ENCODE peak calls at places on chromosomes 3 and 15, in nine cellular contexts. S, A, G, E, Z, H, D, V and T are unnamed samples. For H3K36me3, the result is how much of the 10 kb centered on the place peaks cover.

GRCh38 chr3:184155644-184156521 is 706 bp downstream of the DVL3 start:
- DNase-seq in S (no peak), A (peak), G (peak), E (peak), Z (peak), H (peak), D (no peak), V (peak), T (peak)

GRCh38 chr3:97636465-97636864 is 128.1 kb upstream of the ARL6 start:
- DNase-seq in S (no peak), A (no peak), G (no peak), E (no peak), Z (no peak), H (no peak), D (no peak), V (no peak), T (no peak)

GRCh38 chr15:90307661-90308060 is 42.2 kb downstream of the NGRN start:
- DNase-seq in S (no peak), A (peak), G (no peak), E (no peak), Z (no peak), H (no peak), D (no peak), V (no peak), T (no peak)

GRCh38 chr3:59006791-59007517 is 42.9 kb downstream of the CFAP20DC start:
- DNase-seq in S (no peak), A (peak), G (peak), E (no peak), Z (peak), H (no peak), D (no peak), V (no peak), T (no peak)

GRCh38 chr3:59783468-59783988 is 733.7 kb upstream of the CFAP20DC start:
- DNase-seq in S (no peak), A (no peak), G (no peak), E (no peak), Z (no peak), H (no peak), D (no peak), V (no peak), T (no peak)

GRCh38 chr15:34055868-34056595 is 17.0 kb upstream of the AVEN start:
- DNase-seq in S (no peak), A (no peak), G (no peak), E (no peak), Z (no peak), H (peak), D (no peak), V (no peak), T (no peak)

GRCh38 chr3:45712434-45713110 is 23.4 kb downstream of the SACM1L start:
- DNase-seq in S (no peak), A (no peak), G (no peak), E (no peak), Z (no peak), H (peak), D (no peak), V (no peak), T (no peak)

GRCh38 chr15:44775923-44776322 is 39.6 kb downstream of the TRIM69 start:
- DNase-seq in S (no peak), A (no peak), G (no peak), E (peak), Z (peak), H (no peak), D (no peak), V (no peak), T (no peak)

GRCh38 chr3:60047426-60048200 is 997.8 kb upstream of the CFAP20DC start:
- DNase-seq in S (no peak), A (no peak), G (no peak), E (no peak), Z (no peak), H (no peak), D (no peak), V (no peak), T (no peak)

GRCh38 chr15:29612096-29612495 is 210.2 kb downstream of the TJP1 start:
- DNase-seq in S (no peak), A (no peak), G (no peak), E (no peak), Z (no peak), H (peak), D (no peak), V (no peak), T (no peak)

GRCh38 chr3:113912551-113913246 is 35.1 kb upstream of the ZDHHC23 start:
- DNase-seq in S (no peak), A (peak), G (no peak), E (peak), Z (peak), H (peak), D (peak), V (peak), T (peak)

GRCh38 chr3:109018828-109019227 is 65.1 kb upstream of the GUCA1C start:
- DNase-seq in S (no peak), A (no peak), G (no peak), E (no peak), Z (no peak), H (peak), D (no peak), V (no peak), T (peak)

GRCh38 chr15:100803158-100803440 is 76.5 kb upstream of the ALDH1A3 start:
- DNase-seq in S (no peak), A (no peak), G (no peak), E (no peak), Z (no peak), H (no peak), D (no peak), V (no peak), T (no peak)

GRCh38 chr3:49657208-49657915 is 16.8 kb upstream of the APEH start:
- DNase-seq in S (no peak), A (no peak), G (no peak), E (no peak), Z (no peak), H (no peak), D (no peak), V (no peak), T (no peak)

GRCh38 chr3:53065841-53066480 is 20.1 kb upstream of the SFMBT1 start:
- DNase-seq in S (no peak), A (no peak), G (no peak), E (no peak), Z (no peak), H (no peak), D (no peak), V (no peak), T (no peak)

GRCh38 chr3:127286571-127287140 is 1.2 kb downstream of the PRR20G start:
- DNase-seq in S (no peak), A (no peak), G (no peak), E (no peak), Z (peak), H (no peak), D (no peak), V (no peak), T (no peak)

GRCh38 chr15:37111427-37111717 is 11.0 kb upstream of the MEIS2 start:
- DNase-seq in S (no peak), A (no peak), G (no peak), E (no peak), Z (no peak), H (no peak), D (no peak), V (no peak), T (peak)

GRCh38 chr3:172096881-172097420 is 57.6 kb downstream of the FNDC3B start:
- DNase-seq in S (no peak), A (no peak), G (no peak), E (no peak), Z (peak), H (peak), D (no peak), V (no peak), T (no peak)

GRCh38 chr3:136653628-136654027 is 98.5 kb downstream of the STAG1 start:
- DNase-seq in S (no peak), A (no peak), G (no peak), E (no peak), Z (no peak), H (no peak), D (no peak), V (no peak), T (no peak)

GRCh38 chr3:181623924-181624694 is 87.6 kb upstream of the SOX2 start:
- DNase-seq in S (no peak), A (peak), G (no peak), E (no peak), Z (no peak), H (no peak), D (no peak), V (no peak), T (no peak)

GRCh38 chr3:46926039-46926438 is 48.5 kb downstream of the PTH1R start:
- DNase-seq in S (no peak), A (peak), G (no peak), E (peak), Z (no peak), H (no peak), D (no peak), V (no peak), T (no peak)

GRCh38 chr15:45198337-45199135 is 10.8 kb upstream of the SHF start:
- DNase-seq in S (peak), A (peak), G (peak), E (peak), Z (peak), H (peak), D (peak), V (peak), T (peak)

GRCh38 chr3:183937601-183938286 is 53.1 kb upstream of the PARL start:
- DNase-seq in S (no peak), A (no peak), G (no peak), E (no peak), Z (no peak), H (no peak), D (no peak), V (no peak), T (no peak)

GRCh38 chr3:72576563-72576962 is 271.7 kb downstream of the SHQ1 start:
- DNase-seq in S (no peak), A (no peak), G (no peak), E (no peak), Z (no peak), H (no peak), D (no peak), V (no peak), T (no peak)

GRCh38 chr15:74857082-74857655 is 14.2 kb upstream of the ULK3 start:
- DNase-seq in S (no peak), A (peak), G (no peak), E (peak), Z (no peak), H (no peak), D (no peak), V (no peak), T (no peak)

GRCh38 chr3:19662516-19662915 is 271.5 kb downstream of the EFHB start:
- DNase-seq in S (no peak), A (no peak), G (no peak), E (no peak), Z (no peak), H (no peak), D (no peak), V (no peak), T (no peak)

GRCh38 chr15:94677202-94677790 is 445.9 kb downstream of the MCTP2 start:
- DNase-seq in S (no peak), A (no peak), G (no peak), E (no peak), Z (peak), H (no peak), D (no peak), V (no peak), T (no peak)

GRCh38 chr15:68843425-68844311 is 23.0 kb upstream of the ANP32A start:
- DNase-seq in S (no peak), A (no peak), G (no peak), E (peak), Z (peak), H (peak), D (no peak), V (no peak), T (no peak)

GRCh38 chr15:90154861-90155626 is 46.1 kb upstream of the SEMA4B start:
- DNase-seq in S (no peak), A (no peak), G (no peak), E (peak), Z (peak), H (no peak), D (no peak), V (no peak), T (no peak)

GRCh38 chr3:73353661-73354217 is 271.0 kb downstream of the PDZRN3 start:
- DNase-seq in S (no peak), A (no peak), G (no peak), E (no peak), Z (no peak), H (peak), D (no peak), V (no peak), T (no peak)

GRCh38 chr3:15263926-15264325 is 57.9 kb downstream of the CAPN7 start:
- DNase-seq in S (no peak), A (no peak), G (no peak), E (no peak), Z (no peak), H (no peak), D (no peak), V (no peak), T (no peak)

GRCh38 chr15:41581110-41581509 is 22.1 kb downstream of the TYRO3 start:
- DNase-seq in S (no peak), A (no peak), G (no peak), E (no peak), Z (no peak), H (peak), D (no peak), V (no peak), T (peak)

GRCh38 chr15:36831915-36832310 is 252.5 kb downstream of the CDIN1 start:
- DNase-seq in S (no peak), A (peak), G (no peak), E (no peak), Z (peak), H (no peak), D (no peak), V (no peak), T (no peak)

GRCh38 chr3:14298442-14298841 is 104.0 kb upstream of the SLC6A6 start:
- DNase-seq in S (no peak), A (no peak), G (no peak), E (no peak), Z (no peak), H (no peak), D (no peak), V (no peak), T (no peak)

GRCh38 chr3:3366391-3366790 is 186.9 kb upstream of the CRBN start:
- DNase-seq in S (no peak), A (peak), G (peak), E (no peak), Z (no peak), H (no peak), D (no peak), V (no peak), T (no peak)

GRCh38 chr3:134797080-134797801 is 2.2 kb downstream of the EPHB1 start:
- DNase-seq in S (no peak), A (no peak), G (no peak), E (no peak), Z (no peak), H (peak), D (no peak), V (no peak), T (no peak)

GRCh38 chr15:51736646-51737537 is 563 bp downstream of the LYSMD2 start:
- DNase-seq in S (no peak), A (peak), G (peak), E (peak), Z (peak), H (peak), D (no peak), V (peak), T (peak)

GRCh38 chr3:160184655-160185054 is 40.6 kb upstream of the C3orf80 start:
- DNase-seq in S (no peak), A (no peak), G (no peak), E (no peak), Z (no peak), H (no peak), D (no peak), V (no peak), T (no peak)
- H3K4me3 ChIP-seq in S (no peak), A (no peak), G (no peak), E (no peak), Z (no peak), H (no peak), D (no peak), V (no peak), T (no peak)

GRCh38 chr3:142337994-142338393 is 109.8 kb downstream of the XRN1 start:
- DNase-seq in S (no peak), A (peak), G (no peak), E (no peak), Z (no peak), H (no peak), D (no peak), V (no peak), T (no peak)

DNA sequence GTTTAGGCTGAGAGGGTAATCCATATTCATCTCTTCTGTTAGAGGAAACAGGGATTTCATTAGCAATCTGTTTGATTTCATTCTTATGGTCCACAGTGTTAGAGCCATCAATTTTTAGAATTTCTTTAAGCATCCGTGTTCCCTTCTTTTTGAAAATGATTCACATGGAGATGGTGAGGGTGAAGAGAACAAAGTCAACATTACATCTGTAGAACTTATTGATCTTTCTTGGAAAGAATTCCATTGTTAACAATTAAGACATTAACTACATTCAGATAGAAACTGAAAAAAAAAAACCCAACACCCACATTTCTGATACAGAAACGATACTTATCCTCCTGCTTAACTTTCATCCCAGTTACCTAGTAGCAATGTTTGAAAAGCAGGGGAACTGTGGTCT is 107.0 kb upstream of the GK5 start:
- DNase-seq in S (no peak), A (no peak), G (no peak), E (no peak), Z (no peak), H (no peak), D (no peak), V (no peak), T (no peak)
- H3K36me3 ChIP-seq in S (under half), A (under half), G (under half), E (half or more), Z (under half), H (under half), D (under half), V (under half), T (under half)

GRCh38 chr15:78620021-78620838 is 566 bp downstream of the CHRNA3 start:
- DNase-seq in S (no peak), A (no peak), G (no peak), E (no peak), Z (no peak), H (peak), D (no peak), V (no peak), T (peak)
- H3K4me3 ChIP-seq in S (peak), A (no peak), G (peak), E (peak), Z (peak), H (peak), D (peak), V (peak), T (peak)

DNA sequence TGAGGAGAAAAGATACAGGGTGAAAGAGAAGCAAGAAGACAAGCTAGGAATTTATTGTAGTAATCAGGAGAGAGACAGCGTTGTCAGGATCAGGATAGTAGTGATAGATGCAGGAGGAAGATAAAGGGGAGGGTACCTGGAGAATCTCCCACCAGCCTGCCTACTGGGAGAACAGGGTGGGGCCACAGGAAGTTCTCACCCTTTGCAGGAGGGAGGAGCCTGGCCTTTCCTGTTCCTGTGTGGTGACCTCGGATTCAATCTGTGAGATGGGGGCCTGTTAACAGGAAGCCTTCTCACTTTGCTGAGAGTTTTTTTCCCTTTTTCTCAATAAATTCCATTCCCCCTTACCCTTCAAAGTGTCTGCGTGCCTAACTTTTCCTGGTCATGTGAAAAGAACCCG is 37.6 kb downstream of the GMPS start:
- DNase-seq in S (no peak), A (no peak), G (no peak), E (no peak), Z (no peak), H (peak), D (no peak), V (no peak), T (no peak)
- H3K36me3 ChIP-seq in S (under half), A (under half), G (under half), E (under half), Z (half or more), H (under half), D (under half), V (under half), T (half or more)